ENCODE peak calls at places on chromosomes 4 and X, in ten cellular contexts. Q is aorta; O is esophagus squamous epithelium; M is CD8-positive, alpha-beta T cell; C is transverse colon; W is naive thymus-derived CD4-positive, alpha-beta T cell; I is upper lobe of right lung; H is Panc1; D is tibial artery; U is tibial nerve. V is an unnamed sample.

GRCh38 chr4:36053931-36054330 is 190.4 kb downstream of the ARAP2 start:
- DNase-seq in I (no peak), O (no peak), U (no peak), M (no peak), W (no peak), Q (no peak), C (no peak), D (no peak), H (no peak), V (no peak)

GRCh38 chr4:169870507-169870906 is 112.8 kb upstream of the HPF1 start:
- DNase-seq in D (no peak), O (no peak), H (no peak), Q (no peak), C (no peak), U (no peak), I (no peak), W (no peak), M (no peak), V (no peak)

GRCh38 chrX:41922125-41922521 is 1.2 kb downstream of the CASK start:
- DNase-seq in C (no peak), H (no peak), Q (no peak), W (no peak), I (no peak), U (no peak), M (no peak), O (no peak), D (no peak), V (no peak)

GRCh38 chr4:148112231-148112982 is 329.8 kb downstream of the NR3C2 start:
- DNase-seq in D (no peak), O (no peak), U (no peak), H (no peak), W (no peak), Q (no peak), M (no peak), C (no peak), I (no peak), V (no peak)

GRCh38 chr4:8155048-8155447 is 3.6 kb downstream of the ABLIM2 start:
- DNase-seq in Q (no peak), C (no peak), I (no peak), M (no peak), O (no peak), W (no peak), H (no peak), U (no peak), D (no peak), V (no peak)

GRCh38 chrX:7132335-7133035 is 15.0 kb upstream of the STS start:
- DNase-seq in D (no peak), C (peak; percentile 91), U (no peak), I (peak; percentile 67), M (no peak), H (no peak), W (peak; percentile 18), O (no peak), Q (peak; percentile 54), V (no peak)

GRCh38 chr4:76718806-76719205 is 179.1 kb downstream of the SOWAHB start:
- DNase-seq in M (no peak), U (no peak), O (no peak), W (no peak), H (no peak), Q (no peak), C (no peak), I (no peak), D (no peak), V (no peak)

GRCh38 chr4:3747582-3747906 is 18.6 kb upstream of the ADRA2C start:
- DNase-seq in M (no peak), I (no peak), C (no peak), O (no peak), D (no peak), Q (no peak), H (no peak), W (no peak), U (no peak), V (no peak)

GRCh38 chr4:13534344-13535063 is 9.8 kb downstream of the NKX3-2 start:
- DNase-seq in H (no peak), I (no peak), U (no peak), O (no peak), D (no peak), C (no peak), M (no peak), W (no peak), Q (no peak), V (peak; percentile 54)

GRCh38 chr4:99885063-99885664 is 9.1 kb downstream of the LAMTOR3 start:
- DNase-seq in W (peak; percentile 59), M (no peak), O (no peak), C (no peak), Q (no peak), I (no peak), H (no peak), U (no peak), D (no peak), V (no peak)

GRCh38 chr4:174427562-174428140 is 94.6 kb downstream of the HPGD start:
- DNase-seq in D (no peak), M (no peak), U (no peak), W (no peak), H (no peak), O (no peak), C (no peak), I (no peak), Q (no peak), V (no peak)

DNA sequence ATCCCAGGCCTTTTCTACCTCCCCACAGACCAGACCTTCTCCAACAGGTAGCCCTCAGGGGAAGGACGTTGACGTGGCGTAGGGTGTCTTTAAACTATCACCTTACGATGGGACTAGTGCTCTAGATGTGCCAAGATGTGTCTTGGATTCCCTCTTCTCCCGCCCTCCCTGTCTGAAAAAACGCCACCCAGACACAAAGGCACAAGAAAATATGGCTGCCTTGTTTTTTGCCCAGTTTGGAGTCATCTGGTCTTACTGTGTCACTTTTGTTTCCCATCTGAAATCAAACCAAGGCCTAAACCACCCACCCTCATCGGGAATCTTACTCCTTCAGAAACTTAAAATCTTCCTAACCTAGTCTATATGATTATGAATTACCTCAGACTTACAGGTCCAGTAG is 235.4 kb downstream of the OR13H1 start:
- DNase-seq in W (no peak), U (no peak), M (no peak), O (no peak), D (no peak), Q (no peak), I (no peak), H (no peak), C (no peak), V (no peak)
- H3K27ac ChIP-seq in W (no peak overlapping the region), U (no peak overlapping the region), M (no peak overlapping the region), O (no peak overlapping the region), D (no peak overlapping the region), Q (no peak overlapping the region), I (no peak overlapping the region), H (peak overlapping the region; percentile 96), C (peak overlapping the region; percentile 70), V (no peak overlapping the region)

GRCh38 chr4:183960021-183960420 is 54.9 kb downstream of the STOX2 start:
- DNase-seq in Q (no peak), O (no peak), I (no peak), C (peak; percentile 58), W (no peak), U (peak; percentile 54), H (no peak), M (no peak), D (no peak), V (peak; percentile 68)
- H3K4me3 ChIP-seq in Q (no peak overlapping the region), O (no peak overlapping the region), I (no peak overlapping the region), C (no peak overlapping the region), W (no peak overlapping the region), U (peak overlapping the region; percentile 18), H (no peak overlapping the region), M (no peak overlapping the region), D (peak overlapping the region; percentile 8), V (peak overlapping the region; percentile 25)

DNA sequence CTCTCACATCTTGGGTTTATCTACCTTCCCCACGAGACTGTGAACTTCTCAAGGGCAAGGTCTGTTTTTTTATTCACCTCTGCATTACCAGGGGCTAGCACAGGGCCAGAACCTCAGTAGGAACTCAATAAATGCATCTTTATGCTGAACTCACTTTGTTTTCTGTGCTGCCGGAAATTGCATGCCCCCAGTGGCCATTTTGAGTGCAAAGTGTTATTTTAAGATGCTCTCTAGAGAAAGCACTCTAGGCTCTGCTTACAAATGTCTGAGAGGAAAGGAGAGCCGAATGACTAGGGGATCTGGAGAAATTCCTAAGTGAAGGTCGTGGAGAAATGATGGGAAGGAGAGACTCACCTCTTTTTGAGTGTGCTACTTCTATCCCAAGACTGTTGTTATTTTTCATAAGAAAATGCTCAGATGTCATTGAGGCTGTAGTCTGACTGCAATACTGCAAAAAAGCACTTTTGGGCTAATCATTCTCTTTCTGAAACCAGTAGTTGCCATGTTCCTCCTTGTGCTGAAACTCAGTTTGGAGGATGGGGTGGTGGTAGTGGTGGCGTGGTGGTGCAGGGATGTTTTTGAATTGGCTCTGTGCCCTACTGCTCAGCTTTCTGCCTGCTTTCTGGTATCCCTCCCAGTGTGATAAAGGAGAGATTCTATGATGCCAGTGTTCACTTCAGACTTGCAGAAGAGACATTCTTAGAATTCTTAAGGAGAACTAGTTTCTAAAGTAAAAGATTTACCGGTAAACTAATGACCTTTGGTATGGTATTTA is 41.3 kb downstream of the DOCK11 start:
- DNase-seq in C (no peak), D (no peak), O (no peak), Q (no peak), M (peak; percentile 1), H (no peak), W (peak; percentile 49), I (no peak), U (no peak), V (no peak)
- H3K27ac ChIP-seq in C (peak overlapping the region; percentile 44), D (peak overlapping the region; percentile 47), O (peak overlapping the region; percentile 36), Q (no peak overlapping the region), M (no peak overlapping the region), H (no peak overlapping the region), W (peak overlapping the region; percentile 63), I (no peak overlapping the region), U (no peak overlapping the region), V (peak overlapping the region; percentile 51)

GRCh38 chr4:162706051-162706450 is 460.6 kb downstream of the NAF1 start:
- DNase-seq in Q (no peak), H (no peak), U (no peak), I (no peak), O (no peak), C (no peak), D (no peak), M (no peak), W (no peak), V (no peak)

GRCh38 chr4:162700815-162701361 is 465.8 kb downstream of the NAF1 start:
- DNase-seq in M (no peak), H (no peak), D (no peak), O (no peak), Q (no peak), W (no peak), C (no peak), I (no peak), U (no peak), V (no peak)

GRCh38 chr4:162705130-162705803 is 461.4 kb downstream of the NAF1 start:
- DNase-seq in W (no peak), I (no peak), H (no peak), O (no peak), Q (no peak), M (no peak), U (no peak), D (no peak), C (no peak), V (no peak)

GRCh38 chr4:162699629-162700028 is 467.1 kb downstream of the NAF1 start:
- DNase-seq in H (no peak), U (no peak), Q (no peak), C (no peak), M (no peak), D (no peak), I (no peak), O (no peak), W (no peak), V (no peak)

DNA sequence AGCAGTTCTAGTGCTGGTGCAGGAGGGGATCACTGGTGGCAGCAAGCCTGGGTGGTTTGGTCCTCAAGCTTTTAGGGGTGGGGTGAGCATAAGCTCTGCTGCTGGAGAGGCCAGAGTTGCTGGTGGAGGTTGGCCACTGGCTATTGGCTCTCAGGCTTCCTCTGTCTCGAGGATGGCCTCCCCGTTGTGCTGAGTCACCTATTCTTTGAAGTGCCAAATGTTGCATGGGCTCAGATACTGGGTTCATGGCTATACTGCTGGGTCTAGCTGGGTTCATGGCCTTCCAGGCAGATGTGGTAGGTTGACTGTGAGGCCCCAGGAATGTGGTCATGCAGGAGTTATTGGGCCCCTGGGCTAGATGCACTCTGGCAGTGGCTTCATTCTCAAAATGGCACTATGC is 466.3 kb downstream of the NAF1 start:
- DNase-seq in C (no peak), I (no peak), H (no peak), Q (no peak), D (no peak), M (no peak), O (no peak), U (no peak), W (no peak), V (no peak)
- H3K4me3 ChIP-seq in C (no peak overlapping the region), I (no peak overlapping the region), H (no peak overlapping the region), Q (no peak overlapping the region), D (no peak overlapping the region), M (no peak overlapping the region), O (no peak overlapping the region), U (no peak overlapping the region), W (no peak overlapping the region), V (no peak overlapping the region)